ENCODE peak calls at places on chromosomes 2 and 18, in nine cellular contexts. One of them, this sample, is unnamed.

GRCh38 chr2:181810823-181811695 is 80.5 kb upstream of the ITPRID2 start:
- DNase-seq in heart left ventricle: peak; percentile 40
- DNase-seq in thoracic aorta: no peak
- DNase-seq in GM23338: no peak
- DNase-seq in Panc1: peak; percentile 71
- DNase-seq in A549: peak; percentile 68
- DNase-seq in sigmoid colon: no peak
- DNase-seq in PC-9: peak; percentile 98
- DNase-seq in HCT116: peak; percentile 98
- DNase-seq in this sample: no peak

GRCh38 chr2:227325824-227326195 is 759 bp downstream of the MFF start:
- DNase-seq in heart left ventricle: peak; percentile 31
- DNase-seq in thoracic aorta: no peak
- DNase-seq in GM23338: peak; percentile 67
- DNase-seq in Panc1: no peak
- DNase-seq in A549: peak; percentile 22
- DNase-seq in sigmoid colon: peak; percentile 66
- DNase-seq in PC-9: peak; percentile 49
- DNase-seq in HCT116: no peak
- DNase-seq in this sample: no peak

GRCh38 chr2:208224802-208225201 is 30.1 kb downstream of the IDH1 start:
- DNase-seq in heart left ventricle: no peak
- DNase-seq in thoracic aorta: no peak
- DNase-seq in GM23338: no peak
- DNase-seq in Panc1: no peak
- DNase-seq in A549: no peak
- DNase-seq in sigmoid colon: no peak
- DNase-seq in PC-9: peak; percentile 61
- DNase-seq in HCT116: no peak
- DNase-seq in this sample: no peak

GRCh38 chr18:67410671-67411070 is 105.8 kb downstream of the DSEL start:
- DNase-seq in heart left ventricle: no peak
- DNase-seq in thoracic aorta: no peak
- DNase-seq in GM23338: no peak
- DNase-seq in Panc1: no peak
- DNase-seq in A549: no peak
- DNase-seq in sigmoid colon: no peak
- DNase-seq in PC-9: no peak
- DNase-seq in HCT116: no peak
- DNase-seq in this sample: no peak

GRCh38 chr2:197515277-197515797 is 529 bp upstream of the MOB4 start:
- DNase-seq in heart left ventricle: no peak
- DNase-seq in thoracic aorta: no peak
- DNase-seq in GM23338: no peak
- DNase-seq in Panc1: no peak
- DNase-seq in A549: no peak
- DNase-seq in sigmoid colon: no peak
- DNase-seq in PC-9: no peak
- DNase-seq in HCT116: peak; percentile 12
- DNase-seq in this sample: no peak

GRCh38 chr2:21260316-21260715 is 136.5 kb downstream of the TDRD15 start:
- DNase-seq in heart left ventricle: no peak
- DNase-seq in thoracic aorta: no peak
- DNase-seq in GM23338: no peak
- DNase-seq in Panc1: no peak
- DNase-seq in A549: no peak
- DNase-seq in sigmoid colon: no peak
- DNase-seq in PC-9: no peak
- DNase-seq in HCT116: no peak
- DNase-seq in this sample: no peak

GRCh38 chr2:216563646-216564045 is 65.0 kb downstream of the RPL37A start:
- DNase-seq in heart left ventricle: no peak
- DNase-seq in thoracic aorta: no peak
- DNase-seq in GM23338: no peak
- DNase-seq in Panc1: no peak
- DNase-seq in A549: no peak
- DNase-seq in sigmoid colon: no peak
- DNase-seq in PC-9: no peak
- DNase-seq in HCT116: no peak
- DNase-seq in this sample: no peak

GRCh38 chr18:60020107-60020925 is 120.5 kb downstream of the PMAIP1 start:
- DNase-seq in heart left ventricle: no peak
- DNase-seq in thoracic aorta: no peak
- DNase-seq in GM23338: no peak
- DNase-seq in Panc1: no peak
- DNase-seq in A549: no peak
- DNase-seq in sigmoid colon: no peak
- DNase-seq in PC-9: no peak
- DNase-seq in HCT116: no peak
- DNase-seq in this sample: no peak

GRCh38 chr2:202950592-202950991 is 38.5 kb downstream of the CARF start:
- DNase-seq in heart left ventricle: no peak
- DNase-seq in thoracic aorta: no peak
- DNase-seq in GM23338: no peak
- DNase-seq in Panc1: no peak
- DNase-seq in A549: no peak
- DNase-seq in sigmoid colon: no peak
- DNase-seq in PC-9: no peak
- DNase-seq in HCT116: no peak
- DNase-seq in this sample: no peak

GRCh38 chr2:137938204-137938603 is 26.1 kb upstream of the HNMT start:
- DNase-seq in heart left ventricle: no peak
- DNase-seq in thoracic aorta: no peak
- DNase-seq in GM23338: no peak
- DNase-seq in Panc1: no peak
- DNase-seq in A549: no peak
- DNase-seq in sigmoid colon: no peak
- DNase-seq in PC-9: no peak
- DNase-seq in HCT116: no peak
- DNase-seq in this sample: no peak

GRCh38 chr2:109365131-109365530 is 236.1 kb downstream of the SH3RF3 start:
- DNase-seq in heart left ventricle: no peak
- DNase-seq in thoracic aorta: no peak
- DNase-seq in GM23338: no peak
- DNase-seq in Panc1: no peak
- DNase-seq in A549: no peak
- DNase-seq in sigmoid colon: peak; percentile 13
- DNase-seq in PC-9: no peak
- DNase-seq in HCT116: no peak
- DNase-seq in this sample: no peak

GRCh38 chr2:137729305-137729704 is 235.0 kb upstream of the HNMT start:
- DNase-seq in heart left ventricle: no peak
- DNase-seq in thoracic aorta: no peak
- DNase-seq in GM23338: no peak
- DNase-seq in Panc1: no peak
- DNase-seq in A549: no peak
- DNase-seq in sigmoid colon: no peak
- DNase-seq in PC-9: no peak
- DNase-seq in HCT116: no peak
- DNase-seq in this sample: no peak

GRCh38 chr2:208042041-208042440 is 16.7 kb upstream of the PLEKHM3 start:
- DNase-seq in heart left ventricle: no peak
- DNase-seq in thoracic aorta: no peak
- DNase-seq in GM23338: no peak
- DNase-seq in Panc1: no peak
- DNase-seq in A549: no peak
- DNase-seq in sigmoid colon: no peak
- DNase-seq in PC-9: no peak
- DNase-seq in HCT116: no peak
- DNase-seq in this sample: no peak

GRCh38 chr2:222871291-222871690 is 10.5 kb downstream of the ACSL3 start:
- DNase-seq in heart left ventricle: no peak
- DNase-seq in thoracic aorta: no peak
- DNase-seq in GM23338: no peak
- DNase-seq in Panc1: no peak
- DNase-seq in A549: no peak
- DNase-seq in sigmoid colon: no peak
- DNase-seq in PC-9: no peak
- DNase-seq in HCT116: no peak
- DNase-seq in this sample: no peak

GRCh38 chr2:26243643-26244478 is 571 bp downstream of the HADHA start:
- DNase-seq in heart left ventricle: no peak
- DNase-seq in thoracic aorta: no peak
- DNase-seq in GM23338: peak; percentile 47
- DNase-seq in Panc1: peak; percentile 42
- DNase-seq in A549: peak; percentile 19
- DNase-seq in sigmoid colon: no peak
- DNase-seq in PC-9: no peak
- DNase-seq in HCT116: no peak
- DNase-seq in this sample: no peak
- H3K4me1 ChIP-seq in heart left ventricle: peaks cover 67% of the 10 kb centered on the region
- H3K4me1 ChIP-seq in thoracic aorta: peaks cover 47% of the 10 kb centered on the region
- H3K4me1 ChIP-seq in GM23338: peaks cover 27% of the 10 kb centered on the region
- H3K4me1 ChIP-seq in Panc1: peaks cover 30% of the 10 kb centered on the region
- H3K4me1 ChIP-seq in A549: peaks cover 36% of the 10 kb centered on the region
- H3K4me1 ChIP-seq in sigmoid colon: peaks cover 59% of the 10 kb centered on the region
- H3K4me1 ChIP-seq in PC-9: peaks cover 41% of the 10 kb centered on the region
- H3K4me1 ChIP-seq in HCT116: peaks cover 13% of the 10 kb centered on the region
- H3K4me1 ChIP-seq in this sample: peaks cover 22% of the 10 kb centered on the region

DNA sequence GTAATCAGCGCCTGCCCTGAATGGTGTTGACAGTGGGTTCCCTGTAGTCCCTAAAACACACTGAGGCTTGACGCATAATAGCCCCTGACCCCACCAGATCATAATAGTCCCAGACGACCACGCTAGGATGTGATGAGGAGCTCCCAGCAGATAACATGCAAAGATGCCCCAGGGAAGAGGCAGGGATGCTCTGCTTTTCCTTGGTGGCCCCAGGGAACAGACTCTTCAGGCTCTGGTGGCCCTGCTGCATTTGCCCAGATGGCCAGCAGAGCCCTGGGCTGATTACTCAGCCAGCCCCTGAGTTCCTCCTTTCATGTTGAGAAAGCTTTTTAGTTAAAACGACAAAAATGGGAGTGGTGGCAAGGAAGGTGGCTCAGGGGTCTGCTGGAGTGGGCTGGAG is 5.9 kb upstream of the NCKAP5 start:
- DNase-seq in heart left ventricle: no peak
- DNase-seq in thoracic aorta: no peak
- DNase-seq in GM23338: no peak
- DNase-seq in Panc1: no peak
- DNase-seq in A549: no peak
- DNase-seq in sigmoid colon: no peak
- DNase-seq in PC-9: no peak
- DNase-seq in HCT116: no peak
- DNase-seq in this sample: no peak
- H3K27ac ChIP-seq in heart left ventricle: no peak overlapping the region
- H3K27ac ChIP-seq in thoracic aorta: no peak overlapping the region
- H3K27ac ChIP-seq in GM23338: no peak overlapping the region
- H3K27ac ChIP-seq in Panc1: no peak overlapping the region
- H3K27ac ChIP-seq in A549: peak overlapping the region; percentile 31
- H3K27ac ChIP-seq in sigmoid colon: no peak overlapping the region
- H3K27ac ChIP-seq in PC-9: no peak overlapping the region
- H3K27ac ChIP-seq in HCT116: no peak overlapping the region
- H3K27ac ChIP-seq in this sample: no peak overlapping the region

GRCh38 chr2:38293152-38293865 is 83.8 kb downstream of the ATL2 start:
- DNase-seq in heart left ventricle: no peak
- DNase-seq in thoracic aorta: no peak
- DNase-seq in GM23338: no peak
- DNase-seq in Panc1: no peak
- DNase-seq in A549: no peak
- DNase-seq in sigmoid colon: no peak
- DNase-seq in PC-9: no peak
- DNase-seq in HCT116: no peak
- DNase-seq in this sample: no peak

GRCh38 chr2:38284971-38285370 is 92.1 kb downstream of the ATL2 start:
- DNase-seq in heart left ventricle: no peak
- DNase-seq in thoracic aorta: no peak
- DNase-seq in GM23338: no peak
- DNase-seq in Panc1: no peak
- DNase-seq in A549: no peak
- DNase-seq in sigmoid colon: no peak
- DNase-seq in PC-9: no peak
- DNase-seq in HCT116: no peak
- DNase-seq in this sample: no peak

GRCh38 chr2:38294597-38294996 is 82.5 kb downstream of the ATL2 start:
- DNase-seq in heart left ventricle: no peak
- DNase-seq in thoracic aorta: no peak
- DNase-seq in GM23338: no peak
- DNase-seq in Panc1: no peak
- DNase-seq in A549: no peak
- DNase-seq in sigmoid colon: no peak
- DNase-seq in PC-9: no peak
- DNase-seq in HCT116: no peak
- DNase-seq in this sample: no peak

GRCh38 chr2:38290332-38290731 is 86.7 kb downstream of the ATL2 start:
- DNase-seq in heart left ventricle: no peak
- DNase-seq in thoracic aorta: no peak
- DNase-seq in GM23338: no peak
- DNase-seq in Panc1: no peak
- DNase-seq in A549: no peak
- DNase-seq in sigmoid colon: no peak
- DNase-seq in PC-9: no peak
- DNase-seq in HCT116: no peak
- DNase-seq in this sample: no peak
- H3K4me1 ChIP-seq in heart left ventricle: no peaks in the 10 kb centered on the region
- H3K4me1 ChIP-seq in thoracic aorta: no peaks in the 10 kb centered on the region
- H3K4me1 ChIP-seq in GM23338: peaks cover 4% of the 10 kb centered on the region
- H3K4me1 ChIP-seq in Panc1: no peaks in the 10 kb centered on the region
- H3K4me1 ChIP-seq in A549: no peaks in the 10 kb centered on the region
- H3K4me1 ChIP-seq in sigmoid colon: no peaks in the 10 kb centered on the region
- H3K4me1 ChIP-seq in PC-9: peaks cover under 1% of the 10 kb centered on the region
- H3K4me1 ChIP-seq in HCT116: no peaks in the 10 kb centered on the region
- H3K4me1 ChIP-seq in this sample: no peaks in the 10 kb centered on the region

DNA sequence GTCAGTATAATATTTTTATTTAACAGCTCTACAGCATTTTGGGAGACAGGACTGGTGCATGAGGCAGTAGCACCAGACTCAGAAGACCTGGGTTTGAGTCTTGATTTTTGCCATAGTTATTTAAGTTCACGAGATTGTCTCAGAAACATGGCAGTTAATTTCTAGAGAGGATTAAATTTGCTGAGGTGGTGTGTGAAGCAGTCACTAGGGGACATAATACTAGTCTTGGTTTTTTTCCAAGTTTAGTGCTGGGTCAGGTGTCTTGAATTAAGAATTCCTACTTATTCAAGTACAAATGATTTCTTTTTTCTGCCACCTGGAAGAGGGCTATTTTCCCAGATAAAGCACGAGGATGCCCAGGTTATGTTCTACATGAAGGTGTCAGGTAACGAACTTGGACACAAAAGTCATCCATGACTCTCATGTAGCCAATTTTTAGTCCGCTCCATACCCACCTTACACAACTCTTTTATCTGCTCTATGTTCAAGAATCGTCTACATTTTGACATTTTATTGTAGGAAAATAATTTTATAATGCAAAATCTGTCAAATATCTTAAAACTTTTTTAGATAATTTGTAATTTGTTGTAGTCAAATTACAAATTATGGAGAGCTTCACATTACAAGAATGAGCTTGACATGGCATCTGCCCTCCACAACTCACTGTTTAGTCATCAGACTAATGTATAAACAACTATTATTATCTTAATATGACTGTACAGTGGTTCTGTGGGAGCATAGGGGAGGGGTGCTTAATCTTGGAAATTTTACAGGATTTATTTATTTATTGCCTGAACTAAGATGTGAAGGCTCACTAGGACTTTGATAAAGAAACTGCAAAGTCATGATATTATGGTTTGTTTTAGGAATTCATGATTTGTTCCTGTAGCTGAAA is 1.6 kb downstream of the MARCHF7 start:
- DNase-seq in heart left ventricle: no peak
- DNase-seq in thoracic aorta: no peak
- DNase-seq in GM23338: no peak
- DNase-seq in Panc1: no peak
- DNase-seq in A549: peak; percentile 21
- DNase-seq in sigmoid colon: no peak
- DNase-seq in PC-9: no peak
- DNase-seq in HCT116: no peak
- DNase-seq in this sample: no peak
- H3K27ac ChIP-seq in heart left ventricle: no peak overlapping the region
- H3K27ac ChIP-seq in thoracic aorta: peak overlapping the region; percentile 95
- H3K27ac ChIP-seq in GM23338: peak overlapping the region; percentile 100
- H3K27ac ChIP-seq in Panc1: peak overlapping the region; percentile 99
- H3K27ac ChIP-seq in A549: peak overlapping the region; percentile 99
- H3K27ac ChIP-seq in sigmoid colon: peak overlapping the region; percentile 98
- H3K27ac ChIP-seq in PC-9: peak overlapping the region; percentile 35
- H3K27ac ChIP-seq in HCT116: peak overlapping the region; percentile 93
- H3K27ac ChIP-seq in this sample: peak overlapping the region; percentile 99

This sample was measured in lung.